ENCODE peak calls at places on chromosomes 2 and 18, in four cellular contexts. J, U, P and Q are unnamed samples.

GRCh38 chr2:69683170-69683971 is 39.8 kb upstream of the AAK1 start:
- DNase-seq in J (peak), U (peak), P (peak), Q (no peak)

GRCh38 chr2:234841321-234842015 is 110.3 kb upstream of the SH3BP4 start:
- DNase-seq in J (no peak), U (no peak), P (no peak), Q (no peak)

GRCh38 chr2:159285929-159286708 is at the start of gene WDSUB1:
- DNase-seq in J (peak), U (peak), P (peak), Q (peak)

GRCh38 chr2:27435628-27436027 is 6.6 kb upstream of the KRTCAP3 start:
- DNase-seq in J (no peak), U (no peak), P (no peak), Q (no peak)

GRCh38 chr2:98771771-98772521 is 41.0 kb upstream of the MGAT4A start:
- DNase-seq in J (no peak), U (no peak), P (peak), Q (no peak)

GRCh38 chr2:65282492-65283053 is 54.9 kb downstream of the ACTR2 start:
- DNase-seq in J (no peak), U (no peak), P (no peak), Q (no peak)

GRCh38 chr2:30708491-30709290 is 98.6 kb downstream of the CAPN13 start:
- DNase-seq in J (peak), U (no peak), P (peak), Q (no peak)

GRCh38 chr2:152134488-152135280 is 35.8 kb upstream of the CACNB4 start:
- DNase-seq in J (peak), U (no peak), P (peak), Q (no peak)

GRCh38 chr2:100422320-100422719 is 4.9 kb upstream of the CHST10 start:
- DNase-seq in J (peak), U (peak), P (peak), Q (no peak)

GRCh38 chr2:164589522-164589921 is 31.8 kb downstream of the GRB14 start:
- DNase-seq in J (no peak), U (no peak), P (peak), Q (no peak)

GRCh38 chr2:70922591-70923234 is 13.0 kb upstream of the ATP6V1B1 start:
- DNase-seq in J (no peak), U (no peak), P (no peak), Q (no peak)

GRCh38 chr18:39841133-39842041 is 2113.6 kb upstream of the PIK3C3 start:
- DNase-seq in J (peak), U (peak), P (peak), Q (no peak)

GRCh38 chr2:112529751-112530150 is 12.5 kb upstream of the POLR1B start:
- DNase-seq in J (no peak), U (no peak), P (no peak), Q (no peak)

GRCh38 chr18:32919799-32920198 is 147.0 kb upstream of the KLHL14 start:
- DNase-seq in J (no peak), U (no peak), P (no peak), Q (no peak)

DNA sequence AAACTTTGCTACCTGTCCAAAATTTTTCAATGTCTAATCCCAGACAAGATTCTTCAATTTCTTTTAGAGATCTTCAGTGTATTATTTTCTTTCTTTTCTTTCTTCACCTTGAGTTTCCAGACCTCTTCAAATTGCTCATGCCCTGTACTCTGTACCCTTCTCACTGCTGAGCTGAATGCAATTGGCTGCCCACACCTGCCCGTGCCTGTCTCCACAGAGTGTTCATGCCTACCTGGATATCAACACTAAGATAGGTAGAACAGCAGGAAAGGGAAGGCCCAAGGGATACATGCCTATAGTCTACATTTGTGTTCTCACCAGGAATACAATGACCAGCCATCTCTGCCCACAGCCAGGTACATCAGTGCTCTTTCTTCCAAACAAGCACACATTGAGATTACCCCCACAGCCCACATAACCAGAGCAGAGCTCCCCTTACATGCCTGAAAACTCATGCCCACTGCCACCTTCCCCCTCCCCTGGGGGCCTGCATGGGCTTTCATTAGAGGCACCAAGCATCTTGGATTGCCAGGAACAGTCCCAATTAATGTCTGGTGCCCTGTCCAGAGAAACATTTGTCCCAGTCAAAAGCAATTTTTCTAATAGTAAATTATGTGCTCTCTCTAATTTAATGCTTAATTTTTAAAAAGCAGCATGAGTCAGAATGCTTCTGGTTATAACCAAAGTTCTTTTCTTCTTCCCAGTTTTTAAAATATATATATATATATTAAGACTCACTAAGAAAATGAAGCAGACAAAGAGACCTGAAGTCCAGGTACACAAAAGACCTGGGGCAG is 134.9 kb upstream of the SLC14A2 start:
- DNase-seq in J (no peak), U (no peak), P (no peak), Q (no peak)
- TF ChIP-seq CTCF in J (no peak), U (no peak), P (no peak), Q (no peak)

GRCh38 chr2:217918220-217919024 is 84.4 kb downstream of the TNS1 start:
- DNase-seq in J (peak), U (no peak), P (no peak), Q (no peak)
- TF ChIP-seq CTCF in J (peak), U (no peak), P (no peak), Q (no peak)

DNA sequence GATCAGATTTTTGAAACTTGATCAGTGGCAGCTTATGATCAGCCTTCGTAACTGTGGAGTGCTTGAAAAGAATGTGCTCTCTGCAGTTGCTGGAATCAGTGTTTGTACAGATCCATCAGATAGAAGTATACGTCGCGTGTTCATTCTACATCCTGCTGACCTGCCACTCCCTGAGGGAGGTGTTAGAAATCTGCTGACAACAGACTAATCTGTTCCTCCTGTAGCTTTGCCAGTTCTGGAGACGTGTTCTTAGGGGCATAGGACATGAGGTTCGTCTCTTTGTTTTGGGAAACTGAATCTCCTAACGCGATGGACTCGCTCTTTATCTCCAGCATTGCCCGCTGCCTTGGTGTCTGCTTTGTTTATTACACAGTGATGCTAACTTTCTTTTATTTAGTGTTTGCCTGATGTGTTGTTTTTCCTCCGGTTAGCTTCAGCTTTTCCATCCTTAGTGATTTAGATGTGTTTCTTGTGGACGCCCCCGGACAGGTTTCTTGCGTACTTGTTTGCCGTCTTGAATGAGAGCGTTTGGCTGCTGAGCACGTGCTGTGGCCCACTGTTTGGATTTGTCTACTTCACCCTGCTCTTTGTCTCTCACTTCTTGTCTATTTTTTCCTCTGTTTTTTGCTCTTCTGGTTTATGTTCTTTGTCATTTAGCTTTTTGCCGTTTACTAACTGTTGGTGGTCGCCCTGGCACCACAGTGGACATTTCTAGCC is 17.4 kb upstream of the GAL3ST2 start:
- DNase-seq in J (no peak), U (no peak), P (no peak), Q (no peak)
- TF ChIP-seq CTCF in J (no peak), U (no peak), P (no peak), Q (no peak)

DNA sequence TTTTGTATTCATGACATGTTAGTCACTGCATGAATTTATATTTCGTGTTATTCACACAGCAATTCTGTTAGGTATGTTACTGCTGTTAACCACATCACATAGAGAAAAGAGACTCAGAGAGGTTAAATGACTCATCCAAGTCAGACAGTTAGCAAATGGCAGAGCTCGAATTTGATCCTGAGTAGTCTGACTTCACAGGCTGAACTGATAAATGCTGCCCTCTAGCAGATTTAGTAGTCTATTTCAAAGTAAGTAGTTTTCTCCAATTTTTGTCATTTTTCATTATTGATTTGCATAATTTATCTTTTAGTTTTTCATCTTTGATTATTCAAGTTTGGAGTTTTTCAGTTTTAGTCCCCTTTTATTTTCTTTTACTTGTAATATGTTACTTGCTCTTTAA is 58.3 kb downstream of the WDR7 start:
- DNase-seq in J (peak), U (peak), P (peak), Q (no peak)
- TF ChIP-seq CTCF in J (peak), U (no peak), P (peak), Q (no peak)

DNA sequence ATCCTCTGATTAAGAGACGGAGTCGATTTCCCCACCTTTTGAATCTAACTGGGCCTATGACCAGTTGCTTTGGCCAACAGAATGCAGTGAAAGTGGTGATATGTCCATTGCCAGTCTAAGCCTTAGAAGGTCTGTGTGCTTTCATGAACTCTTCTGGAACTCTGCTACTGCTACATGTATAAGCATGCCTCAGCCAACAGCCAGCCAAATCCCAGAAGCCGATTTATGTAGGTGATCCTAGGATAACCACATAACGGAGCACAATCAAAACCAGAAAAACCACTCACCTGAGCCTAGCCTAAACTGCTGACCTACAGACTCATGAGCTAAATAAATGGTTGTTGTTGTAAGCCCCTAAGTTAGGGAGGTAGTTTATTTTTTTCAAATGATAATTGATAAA is 180.5 kb upstream of the TACR1 start:
- DNase-seq in J (no peak), U (no peak), P (no peak), Q (no peak)
- TF ChIP-seq CTCF in J (no peak), U (no peak), P (no peak), Q (no peak)

GRCh38 chr2:190698895-190699294 is 50.0 kb downstream of the NAB1 start:
- DNase-seq in J (peak), U (no peak), P (peak), Q (no peak)
- TF ChIP-seq CTCF in J (no peak), U (no peak), P (peak), Q (no peak)